ENCODE peak calls at places on chromosomes 3 and 15, in four cellular contexts. M, Z, R and G are unnamed samples.

GRCh38 chr15:66092053-66092976 is 161.2 kb downstream of the MEGF11 start:
- DNase-seq in R (no peak), M (no peak), Z (no peak), G (no peak)

GRCh38 chr3:183085634-183086390 is 13.5 kb downstream of the MCCC1 start:
- DNase-seq in R (peak; percentile 53), Z (peak; percentile 28), M (peak; percentile 45), G (no peak)

GRCh38 chr15:60004019-60004845 is at the start of gene FOXB1:
- DNase-seq in R (no peak), M (no peak), Z (no peak), G (no peak)

GRCh38 chr15:91075761-91076160 is 24.3 kb upstream of the SV2B start:
- DNase-seq in M (no peak), R (no peak), Z (no peak), G (no peak)

GRCh38 chr15:35211240-35211952 is 126.3 kb upstream of the NANOGP8 start:
- DNase-seq in R (no peak), M (no peak), Z (peak; percentile 2), G (no peak)

GRCh38 chr15:23438816-23439466 is 8.1 kb downstream of the GOLGA6L2 start:
- DNase-seq in M (no peak), R (no peak), Z (no peak), G (no peak)

GRCh38 chr3:107110596-107111305 is 266.5 kb upstream of the CCDC54 start:
- DNase-seq in R (no peak), M (no peak), Z (no peak), G (no peak)

GRCh38 chr3:22996926-22997600 is 206.1 kb upstream of the UBE2E2 start:
- DNase-seq in M (no peak), R (no peak), Z (no peak), G (no peak)

GRCh38 chr3:197501879-197502620 is 53.7 kb downstream of the BDH1 start:
- DNase-seq in M (peak; percentile 82), Z (peak; percentile 68), R (no peak), G (no peak)

GRCh38 chr15:99592135-99592845 is 26.5 kb downstream of the MEF2A start:
- DNase-seq in Z (peak; percentile 60), R (no peak), M (no peak), G (no peak)

GRCh38 chr15:38671675-38672141 is 107.1 kb upstream of the RASGRP1 start:
- DNase-seq in Z (peak; percentile 14), R (no peak), M (no peak), G (no peak)

GRCh38 chr3:48989126-48989795 is 780 bp upstream of the P4HTM start:
- DNase-seq in R (peak; percentile 12), M (no peak), Z (no peak), G (no peak)

GRCh38 chr3:148880681-148881080 is 15.6 kb downstream of the CPA3 start:
- DNase-seq in Z (no peak), R (peak; percentile 29), M (peak; percentile 46), G (no peak)
- TF ChIP-seq CTCF in Z (no peak), R (peak; percentile 85), M (peak; percentile 63), G (peak; percentile 23)

GRCh38 chr3:59149166-59149565 is 99.3 kb upstream of the CFAP20DC start:
- DNase-seq in R (no peak), M (no peak), Z (no peak), G (no peak)

GRCh38 chr3:59142581-59142980 is 92.8 kb upstream of the CFAP20DC start:
- DNase-seq in R (no peak), M (no peak), Z (no peak), G (no peak)

GRCh38 chr3:59138966-59139365 is 89.1 kb upstream of the CFAP20DC start:
- DNase-seq in M (no peak), Z (no peak), R (no peak), G (no peak)

DNA sequence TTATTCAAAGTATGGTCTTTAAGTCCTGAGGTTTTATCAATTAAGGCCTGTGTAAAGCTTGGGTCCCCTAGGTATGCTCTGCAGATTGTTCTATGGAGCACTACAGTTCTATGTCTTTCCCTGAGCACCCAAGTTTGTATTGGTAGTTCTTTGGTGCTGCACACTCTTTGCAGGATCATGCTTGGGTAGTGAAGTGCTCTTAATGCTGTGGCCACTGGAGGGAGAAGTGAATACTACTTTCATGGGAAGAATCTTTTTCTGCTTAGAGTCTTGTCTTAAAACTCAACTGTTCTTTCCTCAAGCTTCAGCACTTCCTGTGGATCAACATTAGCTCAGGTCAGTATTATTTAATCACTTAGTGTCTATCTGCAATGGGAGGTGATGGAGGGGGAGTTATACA is 93.6 kb upstream of the CFAP20DC start:
- DNase-seq in R (no peak), M (no peak), Z (no peak), G (no peak)
- TF ChIP-seq CTCF in R (peak; percentile 13), M (no peak), Z (peak; percentile 38), G (no peak)

DNA sequence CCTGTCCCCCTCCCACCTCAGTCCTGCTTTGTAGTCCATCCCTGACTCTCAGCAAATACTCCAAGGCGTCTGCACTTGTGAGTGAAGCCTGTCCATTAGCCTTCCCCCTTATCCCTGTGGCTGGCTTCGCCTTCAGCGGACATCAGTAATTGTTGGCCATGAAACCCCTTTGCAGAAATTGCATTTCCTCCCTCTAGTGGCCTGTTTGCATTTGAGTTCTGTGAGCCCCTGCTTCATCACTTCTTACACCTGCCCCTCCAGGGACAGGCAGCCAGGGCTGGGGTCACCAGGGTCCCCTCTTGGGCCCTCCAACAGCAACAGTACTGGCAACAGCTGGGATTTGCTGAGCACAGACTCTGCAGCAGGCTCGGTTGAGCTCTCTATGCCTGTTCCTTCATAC is 9.0 kb upstream of the LRRK1 start:
- DNase-seq in R (no peak), M (no peak), Z (no peak), G (no peak)
- TF ChIP-seq CTCF in R (peak; percentile 48), M (no peak), Z (peak; percentile 18), G (peak; percentile 36)

GRCh38 chr3:191135175-191135574 is 63.9 kb upstream of the OSTN start:
- DNase-seq in M (no peak), Z (no peak), R (no peak), G (no peak)

GRCh38 chr3:191133359-191133758 is 65.7 kb upstream of the OSTN start:
- DNase-seq in Z (no peak), R (no peak), M (no peak), G (no peak)

GRCh38 chr3:191138937-191139336 is 60.1 kb upstream of the OSTN start:
- DNase-seq in Z (no peak), R (no peak), M (no peak), G (no peak)

GRCh38 chr3:191139771-191140170 is 59.3 kb upstream of the OSTN start:
- DNase-seq in Z (peak; percentile 68), M (no peak), R (no peak), G (no peak)

DNA sequence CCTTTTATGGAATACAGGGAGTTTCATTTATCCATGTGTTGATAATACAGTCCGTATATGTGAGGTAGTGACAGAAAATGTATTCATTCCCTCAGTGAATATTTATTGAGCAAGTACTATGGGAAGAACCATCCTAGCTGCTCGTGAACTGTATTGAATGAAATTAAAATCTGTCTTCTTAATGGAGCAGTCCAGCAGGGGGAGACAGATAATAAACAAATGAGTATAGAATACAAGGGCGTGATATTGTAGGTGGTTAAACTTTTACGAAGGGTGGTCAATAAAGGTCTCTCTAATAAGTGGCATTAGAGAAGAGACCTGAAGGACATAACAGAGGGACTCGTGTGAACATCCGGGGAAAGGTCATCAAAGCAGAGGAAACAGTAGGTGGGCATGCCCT is 62.7 kb upstream of the OSTN start:
- DNase-seq in M (peak; percentile 36), Z (peak; percentile 17), R (no peak), G (no peak)
- TF ChIP-seq CTCF in M (peak; percentile 56), Z (peak; percentile 53), R (no peak), G (peak; percentile 51)

GRCh38 chr3:185460719-185461350 is 38.0 kb downstream of the TMEM41A start:
- DNase-seq in M (no peak), R (no peak), Z (peak; percentile 16), G (no peak)

GRCh38 chr3:185457376-185457775 is 41.5 kb downstream of the TMEM41A start:
- DNase-seq in Z (no peak), M (no peak), R (no peak), G (no peak)

GRCh38 chr3:185460283-185460682 is 38.6 kb downstream of the TMEM41A start:
- DNase-seq in Z (no peak), R (no peak), M (no peak), G (no peak)

DNA sequence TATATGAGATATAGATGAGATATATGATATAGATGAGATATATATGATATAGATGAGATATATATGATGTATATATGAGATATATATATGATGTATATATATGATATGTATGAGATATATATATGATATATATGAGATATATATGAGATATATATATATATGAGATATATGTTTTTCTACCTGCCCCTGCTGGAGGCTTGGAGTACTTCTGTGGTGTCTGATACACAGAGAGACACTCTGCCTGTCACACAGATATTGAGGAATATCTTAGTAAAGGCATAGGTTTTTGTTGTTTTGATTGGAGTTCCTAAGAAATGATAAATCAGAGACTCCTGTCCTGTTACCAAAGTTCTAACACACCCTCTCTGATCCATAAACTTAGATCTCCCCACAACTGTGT is 43.0 kb downstream of the TMEM41A start:
- DNase-seq in R (no peak), Z (no peak), M (no peak), G (no peak)
- TF ChIP-seq CTCF in R (peak; percentile 18), Z (peak; percentile 7), M (no peak), G (no peak)

GRCh38 chr3:84141571-84141970 is 817.2 kb upstream of the CADM2 start:
- DNase-seq in Z (no peak), R (no peak), M (no peak), G (no peak)

GRCh38 chr3:84136425-84136824 is 822.4 kb upstream of the CADM2 start:
- DNase-seq in Z (no peak), M (no peak), R (no peak), G (no peak)
- TF ChIP-seq CTCF in Z (no peak), M (peak; percentile 18), R (no peak), G (peak; percentile 43)

GRCh38 chr15:40106203-40107161 is 2.2 kb downstream of the BMF start:
- DNase-seq in M (peak; percentile 70), Z (peak; percentile 50), R (no peak), G (no peak)
- TF ChIP-seq CTCF in M (no peak), Z (peak; percentile 1), R (no peak), G (no peak)

GRCh38 chr3:147117631-147118030 is 288.7 kb downstream of the ZIC4 start:
- DNase-seq in Z (no peak), R (no peak), M (no peak), G (no peak)

GRCh38 chr3:147119346-147119745 is 287.0 kb downstream of the ZIC4 start:
- DNase-seq in Z (peak; percentile 44), R (no peak), M (no peak), G (no peak)

GRCh38 chr3:147118611-147119010 is 287.7 kb downstream of the ZIC4 start:
- DNase-seq in M (no peak), Z (no peak), R (no peak), G (no peak)

GRCh38 chr3:147120029-147120428 is 286.3 kb downstream of the ZIC4 start:
- DNase-seq in Z (peak; percentile 48), M (no peak), R (no peak), G (no peak)
- TF ChIP-seq CTCF in Z (peak; percentile 71), M (peak; percentile 47), R (peak; percentile 38), G (peak; percentile 72)

DNA sequence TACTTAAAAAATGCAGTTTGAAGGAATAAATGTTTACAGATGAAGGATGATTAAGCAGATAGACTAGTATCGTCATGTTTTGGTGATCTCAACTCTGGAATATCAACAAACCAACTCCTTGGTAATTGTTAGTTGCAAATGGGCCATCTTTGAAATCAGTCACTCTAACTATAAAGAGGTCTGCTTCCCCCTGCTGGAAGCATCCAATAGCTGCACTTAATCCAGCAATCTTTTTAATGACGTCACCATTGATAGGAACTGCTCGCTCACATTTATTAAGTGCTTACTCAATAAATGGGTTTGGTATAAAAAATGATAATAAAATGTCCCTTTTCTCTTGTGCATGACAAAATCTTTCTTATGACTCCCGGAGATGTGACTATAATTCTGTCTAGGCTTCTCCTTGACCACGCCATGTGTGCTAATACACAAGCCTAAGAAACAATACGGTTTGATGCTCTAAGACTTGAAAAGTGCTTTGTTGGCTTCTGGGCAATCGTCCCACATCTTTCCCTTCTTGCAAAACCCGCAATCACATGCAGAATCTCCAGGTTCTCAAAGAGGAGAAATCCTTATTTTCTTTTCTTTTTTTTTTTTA is 227.6 kb upstream of the POU1F1 start:
- DNase-seq in Z (peak; percentile 65), M (peak; percentile 63), R (peak; percentile 26), G (no peak)
- TF ChIP-seq CTCF in Z (peak; percentile 79), M (peak; percentile 51), R (peak; percentile 72), G (peak; percentile 87)